ENCODE peak calls at places on chromosomes 16 and 17, in nine cellular contexts. Y is thoracic aorta; Z is mucosa of descending colon; H is endodermal cell; S is right cardiac atrium; C is aorta; N is CD8-positive, alpha-beta T cell; R is Peyer's patch; K is adipocyte. T is an unnamed sample. For H3K9me3, the result is how much of the 10 kb centered on the place peaks cover.

GRCh38 chr16:72823961-72824490 is 223.9 kb downstream of the ZFHX3 start:
- DNase-seq in S (no peak), H (no peak), Z (no peak), R (no peak), C (no peak), K (no peak), N (no peak), Y (no peak), T (no peak)

GRCh38 chr16:4387769-4388168 is 16.1 kb downstream of the VASN start:
- DNase-seq in Y (no peak), H (peak), R (no peak), N (no peak), K (no peak), C (peak), S (peak), Z (no peak), T (no peak)

GRCh38 chr17:61414141-61414935 is 14.7 kb downstream of the TBX2 start:
- DNase-seq in Y (no peak), S (peak), R (peak), K (no peak), Z (no peak), N (no peak), C (peak), H (peak), T (no peak)

GRCh38 chr17:1137465-1137894 is 42.3 kb downstream of the ABR start:
- DNase-seq in K (no peak), Y (no peak), N (no peak), R (no peak), C (no peak), H (peak), S (no peak), Z (peak), T (no peak)

GRCh38 chr17:68390888-68391545 is 66.3 kb downstream of the WIPI1 start:
- DNase-seq in R (no peak), S (peak), H (peak), Y (no peak), K (no peak), C (no peak), Z (no peak), N (no peak), T (no peak)

GRCh38 chr16:67388191-67388590 is 5.1 kb downstream of the TPPP3 start:
- DNase-seq in K (no peak), S (no peak), Y (no peak), N (no peak), C (no peak), R (no peak), H (no peak), Z (no peak), T (no peak)

GRCh38 chr17:30824002-30824355 is 513 bp downstream of the CRLF3 start:
- DNase-seq in R (no peak), K (peak), Y (no peak), C (no peak), H (no peak), S (no peak), Z (peak), N (no peak), T (no peak)

GRCh38 chr17:61403846-61404701 is 4.4 kb downstream of the TBX2 start:
- DNase-seq in Y (no peak), H (peak), N (no peak), C (peak), Z (no peak), S (no peak), K (peak), R (peak), T (no peak)

GRCh38 chr17:82668631-82669099 is 20.4 kb upstream of the WDR45B start:
- DNase-seq in K (peak), N (peak), Y (no peak), S (peak), R (peak), Z (peak), C (peak), H (peak), T (peak)

GRCh38 chr16:56108724-56109123 is 82.6 kb upstream of the GNAO1 start:
- DNase-seq in C (no peak), Z (no peak), K (no peak), H (no peak), Y (no peak), S (no peak), N (no peak), R (no peak), T (no peak)

GRCh38 chr16:8655184-8655717 is 19.2 kb upstream of the ABAT start:
- DNase-seq in K (no peak), Z (peak), H (peak), R (no peak), N (no peak), Y (no peak), C (no peak), S (no peak), T (no peak)

GRCh38 chr16:47779201-47780016 is 318.3 kb downstream of the PHKB start:
- DNase-seq in H (no peak), Z (peak), C (no peak), N (no peak), S (peak), Y (no peak), K (peak), R (no peak), T (no peak)

GRCh38 chr17:10276436-10276835 is 78.0 kb upstream of the GAS7 start:
- DNase-seq in Y (no peak), R (no peak), C (no peak), S (no peak), Z (no peak), H (peak), N (no peak), K (no peak), T (no peak)

GRCh38 chr17:56292010-56292409 is 138.7 kb downstream of the ANKFN1 start:
- DNase-seq in N (no peak), H (no peak), Z (no peak), C (no peak), R (no peak), K (peak), S (no peak), Y (no peak), T (no peak)

GRCh38 chr17:40936437-40936971 is 942 bp downstream of the KRT23 start:
- DNase-seq in Z (peak), Y (no peak), R (no peak), N (no peak), K (no peak), C (no peak), S (no peak), H (no peak), T (no peak)

GRCh38 chr16:13864689-13865088 is 55.3 kb upstream of the ERCC4 start:
- DNase-seq in K (no peak), H (no peak), C (no peak), R (no peak), Y (no peak), Z (no peak), N (no peak), S (no peak), T (no peak)

GRCh38 chr17:57887161-57887560 is 37.3 kb upstream of the MRPS23 start:
- DNase-seq in S (no peak), Y (no peak), C (no peak), Z (no peak), H (no peak), N (no peak), K (no peak), R (no peak), T (no peak)

GRCh38 chr16:31920373-31920772 is 46.8 kb downstream of the ZNF267 start:
- DNase-seq in H (no peak), S (no peak), C (no peak), K (no peak), N (no peak), R (no peak), Y (no peak), Z (no peak), T (no peak)

GRCh38 chr16:31913668-31914067 is 40.1 kb downstream of the ZNF267 start:
- DNase-seq in K (no peak), R (no peak), H (no peak), C (no peak), N (no peak), S (no peak), Z (no peak), Y (no peak), T (no peak)

GRCh38 chr16:31916056-31916488 is 42.5 kb downstream of the ZNF267 start:
- DNase-seq in S (no peak), K (no peak), N (no peak), H (no peak), Z (no peak), Y (no peak), R (no peak), C (no peak), T (no peak)
- H3K9me3 ChIP-seq in S (under half), K (half or more), N (half or more), H (half or more), Z (half or more), Y (half or more), R (half or more), C (under half), T (half or more)

GRCh38 chr16:84034516-84034915 is 8.1 kb downstream of the SLC38A8 start:
- DNase-seq in Z (no peak), N (no peak), Y (no peak), S (no peak), K (no peak), R (no peak), H (no peak), C (no peak), T (no peak)
- H3K9me3 ChIP-seq in Z (under half), N (under half), Y (under half), S (under half), K (under half), R (under half), H (under half), C (under half), T (under half)

GRCh38 chr16:861446-861845 is 60.9 kb upstream of the GNG13 start:
- DNase-seq in K (no peak), Y (no peak), H (no peak), N (no peak), Z (no peak), C (no peak), R (no peak), S (no peak), T (no peak)

GRCh38 chr16:866252-866651 is 65.7 kb upstream of the GNG13 start:
- DNase-seq in Z (no peak), N (no peak), S (no peak), H (no peak), C (no peak), K (no peak), R (no peak), Y (no peak), T (no peak)

GRCh38 chr16:868386-868755 is 67.8 kb upstream of the GNG13 start:
- DNase-seq in Y (no peak), N (no peak), Z (no peak), K (no peak), H (no peak), C (no peak), S (no peak), R (no peak), T (no peak)

GRCh38 chr16:867421-868385 is 67.2 kb upstream of the GNG13 start:
- DNase-seq in S (no peak), Y (no peak), N (no peak), C (peak), K (no peak), H (no peak), Z (no peak), R (no peak), T (no peak)

DNA sequence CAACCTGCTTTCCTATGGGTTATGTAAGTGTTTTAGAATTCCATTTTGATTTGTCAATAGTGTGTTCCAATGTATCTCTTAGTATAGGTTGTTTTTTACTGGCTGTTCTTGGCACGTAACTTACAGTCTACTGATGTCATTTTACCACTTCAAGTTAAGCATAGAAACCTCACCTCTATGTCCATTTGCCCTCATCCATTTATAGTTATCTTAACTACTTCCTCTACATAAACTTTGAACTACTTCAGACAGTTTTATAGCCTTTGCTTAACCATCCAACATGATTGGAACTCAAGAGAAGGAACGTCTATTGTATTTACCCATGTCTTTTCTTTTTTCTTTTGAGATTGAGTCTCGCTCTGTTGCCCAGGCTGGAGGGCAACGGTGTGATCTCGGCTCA is 64.5 kb upstream of the GNG13 start:
- DNase-seq in Y (no peak), S (no peak), Z (no peak), H (no peak), R (no peak), C (no peak), N (no peak), K (no peak), T (no peak)
- H3K9me3 ChIP-seq in Y (under half), S (under half), Z (under half), H (under half), R (under half), C (under half), N (under half), K (under half), T (under half)

GRCh38 chr17:66518108-66518507 is 215.7 kb downstream of the PRKCA start:
- DNase-seq in N (no peak), C (no peak), Z (no peak), S (no peak), Y (no peak), K (no peak), H (no peak), R (no peak), T (no peak)
- H3K9me3 ChIP-seq in N (under half), C (under half), Z (under half), S (under half), Y (under half), K (under half), H (under half), R (under half), T (under half)

GRCh38 chr17:47792979-47793378 is 28.6 kb downstream of the OSBPL7 start:
- DNase-seq in Y (no peak), H (no peak), K (no peak), C (no peak), S (no peak), N (no peak), R (no peak), Z (no peak), T (no peak)

GRCh38 chr17:47792457-47792856 is 29.1 kb downstream of the OSBPL7 start:
- DNase-seq in N (no peak), Z (no peak), H (no peak), C (no peak), Y (no peak), R (no peak), K (no peak), S (no peak), T (no peak)

GRCh38 chr17:47789611-47790520 is 31.7 kb downstream of the OSBPL7 start:
- DNase-seq in C (no peak), Y (no peak), K (peak), S (peak), N (peak), R (peak), H (peak), Z (peak), T (no peak)

GRCh38 chr17:47785538-47786123 is 36.0 kb downstream of the OSBPL7 start:
- DNase-seq in H (peak), K (peak), Y (no peak), C (no peak), S (no peak), N (no peak), Z (no peak), R (no peak), T (no peak)

DNA sequence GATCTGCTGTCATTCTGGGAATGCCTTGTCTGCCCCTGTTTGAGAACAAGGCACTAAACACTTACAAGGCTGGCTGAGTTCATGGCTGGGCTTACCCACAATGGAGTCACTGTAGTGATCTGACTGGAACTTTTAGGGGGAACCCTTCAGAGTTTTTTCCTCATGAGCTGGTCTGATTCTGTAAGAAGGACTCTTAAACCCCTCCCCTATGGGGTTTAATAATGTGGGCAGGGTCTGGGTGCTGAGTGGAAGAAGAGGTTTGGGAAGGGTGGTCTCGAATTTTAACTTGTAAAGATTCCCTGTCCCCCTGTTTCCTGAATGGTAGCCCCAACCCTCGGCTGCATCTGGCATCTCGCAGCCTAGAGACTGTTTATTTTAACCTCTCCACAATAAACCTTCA is 30.6 kb downstream of the OSBPL7 start:
- DNase-seq in S (no peak), N (no peak), H (peak), K (no peak), Z (no peak), R (no peak), Y (no peak), C (no peak), T (no peak)
- H3K9me3 ChIP-seq in S (under half), N (under half), H (under half), K (under half), Z (under half), R (under half), Y (under half), C (under half), T (under half)

GRCh38 chr17:21823643-21824042 is 131.3 kb downstream of the KCNJ18 start:
- DNase-seq in S (no peak), Y (no peak), N (no peak), H (no peak), R (no peak), Z (no peak), K (no peak), C (no peak), T (no peak)

GRCh38 chr17:21817791-21818364 is 125.6 kb downstream of the KCNJ18 start:
- DNase-seq in R (no peak), K (no peak), S (no peak), C (no peak), Z (no peak), Y (no peak), N (no peak), H (no peak), T (no peak)

GRCh38 chr17:21823130-21823529 is 130.8 kb downstream of the KCNJ18 start:
- DNase-seq in C (no peak), K (no peak), H (no peak), N (no peak), Y (no peak), Z (no peak), S (no peak), R (no peak), T (no peak)
- H3K9me3 ChIP-seq in C (under half), K (under half), H (half or more), N (under half), Y (under half), Z (under half), S (under half), R (under half), T (under half)

GRCh38 chr17:53428913-53429312 is 393.8 kb upstream of the KIF2B start:
- DNase-seq in S (no peak), Y (no peak), H (no peak), Z (no peak), N (no peak), K (no peak), C (no peak), R (no peak), T (no peak)

DNA sequence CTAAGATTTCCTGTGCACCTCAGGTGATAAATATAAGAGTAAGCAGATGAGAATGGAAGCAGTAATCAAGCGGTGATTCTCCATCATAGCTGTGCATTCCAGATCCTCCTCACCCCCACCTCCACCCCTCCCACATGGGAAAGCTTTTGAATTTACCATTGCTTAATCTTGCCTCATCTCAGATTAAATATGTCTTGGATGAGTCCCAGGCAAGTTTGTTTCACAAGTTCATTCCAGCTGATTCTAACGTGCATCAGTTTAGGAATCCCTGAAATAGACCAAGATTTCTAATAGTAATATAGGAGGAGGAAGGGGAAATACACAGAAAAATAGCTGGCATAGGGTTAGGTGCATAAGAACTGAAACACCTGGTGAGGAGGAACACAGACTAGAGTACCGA is 396.2 kb upstream of the KIF2B start:
- DNase-seq in R (no peak), H (no peak), Z (no peak), C (no peak), N (no peak), K (no peak), S (no peak), Y (no peak), T (no peak)
- H3K9me3 ChIP-seq in R (under half), H (under half), Z (under half), C (under half), N (under half), K (under half), S (under half), Y (under half), T (under half)

DNA sequence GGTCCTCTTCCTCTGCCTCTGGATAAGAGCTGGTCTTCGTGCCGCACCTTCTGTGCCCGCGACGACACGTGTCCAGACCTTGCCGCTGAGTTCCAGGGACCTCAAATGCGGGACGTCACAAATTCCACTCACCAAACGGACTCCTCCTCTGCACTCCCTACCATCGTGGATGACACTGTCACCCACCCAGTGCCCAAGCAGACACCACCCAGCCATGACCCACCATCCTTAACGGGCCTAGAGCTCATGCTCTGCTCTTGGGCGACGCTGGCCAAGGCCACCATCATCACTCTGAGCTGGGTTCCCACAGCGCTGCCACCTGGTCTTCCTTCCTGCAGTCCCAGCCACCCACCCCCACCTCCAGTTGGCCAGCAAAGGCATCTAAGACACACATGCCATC is 96.4 kb upstream of the RPL38 start:
- DNase-seq in K (no peak), H (no peak), Z (no peak), Y (no peak), R (peak), N (no peak), C (peak), S (no peak), T (no peak)
- H3K9me3 ChIP-seq in K (under half), H (under half), Z (under half), Y (under half), R (under half), N (under half), C (under half), S (under half), T (under half)

GRCh38 chr16:49995720-49996119 is 29.3 kb upstream of the CNEP1R1 start:
- DNase-seq in C (no peak), S (no peak), Y (no peak), N (no peak), Z (no peak), H (no peak), R (no peak), K (no peak), T (no peak)

GRCh38 chr16:50001144-50001543 is 23.9 kb upstream of the CNEP1R1 start:
- DNase-seq in K (no peak), Z (no peak), N (no peak), H (no peak), C (no peak), S (no peak), Y (no peak), R (no peak), T (no peak)

GRCh38 chr16:49997721-49998251 is 27.2 kb upstream of the CNEP1R1 start:
- DNase-seq in Z (no peak), Y (no peak), H (no peak), N (no peak), S (no peak), K (no peak), R (no peak), C (no peak), T (no peak)

GRCh38 chr16:50002190-50002589 is 22.8 kb upstream of the CNEP1R1 start:
- DNase-seq in C (no peak), S (no peak), Z (no peak), Y (no peak), N (no peak), R (no peak), H (no peak), K (no peak), T (no peak)

DNA sequence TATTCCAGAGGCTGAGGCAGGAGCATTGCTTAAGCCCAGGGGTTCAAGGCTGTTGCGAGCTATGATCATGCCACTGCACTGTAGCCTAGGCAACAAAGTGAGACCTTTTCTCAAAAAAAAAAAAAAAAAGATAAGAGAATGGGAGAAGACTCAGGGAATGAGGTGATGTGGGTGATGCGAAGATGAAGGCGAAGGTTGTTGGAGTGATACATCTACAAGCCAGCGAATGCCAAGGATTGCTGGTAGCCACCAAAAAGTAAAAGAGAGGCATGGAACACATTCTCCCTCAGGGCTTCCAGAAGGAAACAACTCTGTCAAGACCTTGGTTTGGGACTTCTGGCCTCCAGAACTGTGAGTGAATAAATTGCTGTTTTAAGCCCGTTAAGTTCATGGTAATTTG is 26.0 kb upstream of the CNEP1R1 start:
- DNase-seq in Z (no peak), N (no peak), H (no peak), Y (no peak), C (no peak), S (no peak), K (no peak), R (no peak), T (no peak)
- H3K9me3 ChIP-seq in Z (under half), N (under half), H (under half), Y (under half), C (under half), S (under half), K (under half), R (under half), T (under half)